ENCODE peak calls at places on chromosomes 5 and 9, in nine cellular contexts. B is skeletal muscle cell; T is activated CD4-positive, alpha-beta T cell treated with anti-CD3 and anti-CD28 coated beads, Interleukin-2, amount 50 U/mL, for 4 hours; N is Daoy; G is psoas muscle; J is SK-MEL-5; H is left ventricle myocardium superior; S is cerebellum; E is GM10248. O is an unnamed sample.

GRCh38 chr5:61630908-61631307 is 298.9 kb downstream of the ZSWIM6 start:
- DNase-seq in B (no peak), T (no peak), N (no peak), G (no peak), J (no peak), H (no peak), S (no peak), E (no peak), O (no peak)

GRCh38 chr5:15026011-15026481 is 154.5 kb upstream of the ANKH start:
- DNase-seq in B (no peak), T (no peak), N (peak; percentile 55), G (no peak), J (no peak), H (no peak), S (no peak), E (no peak), O (peak; percentile 45)

GRCh38 chr9:12801663-12802062 is 26.8 kb downstream of the LURAP1L start:
- DNase-seq in B (no peak), T (no peak), N (no peak), G (no peak), J (no peak), H (no peak), S (no peak), E (no peak), O (no peak)

GRCh38 chr5:2383678-2384025 is 367.8 kb downstream of the IRX2 start:
- DNase-seq in B (no peak), T (no peak), N (no peak), G (no peak), J (no peak), H (no peak), S (no peak), E (no peak), O (no peak)

GRCh38 chr5:127320032-127320945 is 29.7 kb downstream of the MEGF10 start:
- DNase-seq in B (no peak), T (no peak), N (peak; percentile 66), G (no peak), J (peak; percentile 92), H (no peak), S (no peak), E (no peak), O (peak; percentile 69)

GRCh38 chr5:114473541-114473940 is 111.7 kb downstream of the KCNN2 start:
- DNase-seq in B (no peak), T (no peak), N (no peak), G (no peak), J (no peak), H (no peak), S (no peak), E (no peak), O (no peak)

GRCh38 chr9:16442622-16443021 is 427.8 kb downstream of the BNC2 start:
- DNase-seq in B (peak; percentile 23), T (no peak), N (peak; percentile 44), G (peak; percentile 23), J (no peak), H (no peak), S (no peak), E (no peak), O (peak; percentile 51)

GRCh38 chr9:1253098-1253979 is 203.2 kb downstream of the DMRT2 start:
- DNase-seq in B (no peak), T (no peak), N (peak; percentile 37), G (no peak), J (no peak), H (no peak), S (no peak), E (no peak), O (no peak)

GRCh38 chr5:98905857-98906688 is 22.7 kb downstream of the CHD1 start:
- DNase-seq in B (no peak), T (no peak), N (peak; percentile 7), G (no peak), J (peak; percentile 71), H (no peak), S (peak; percentile 30), E (peak; percentile 19), O (peak; percentile 7)

GRCh38 chr5:18281947-18282557 is 647.8 kb downstream of the TAF11L14 start:
- DNase-seq in B (peak; percentile 25), T (no peak), N (peak; percentile 21), G (no peak), J (peak; percentile 81), H (no peak), S (peak; percentile 70), E (peak; percentile 13), O (peak; percentile 48)

GRCh38 chr5:179271301-179271650 is 74.0 kb downstream of the ADAMTS2 start:
- DNase-seq in B (no peak), T (no peak), N (no peak), G (no peak), J (no peak), H (no peak), S (no peak), E (no peak), O (no peak)

GRCh38 chr5:452856-453710 is 10.1 kb downstream of the EXOC3 start:
- DNase-seq in B (no peak), T (no peak), N (no peak), G (no peak), J (no peak), H (peak; percentile 19), S (no peak), E (no peak), O (no peak)

GRCh38 chr9:115524467-115525059 is 406.6 kb upstream of the TNC start:
- DNase-seq in B (no peak), T (no peak), N (peak; percentile 76), G (no peak), J (peak; percentile 81), H (no peak), S (peak; percentile 15), E (peak; percentile 19), O (peak; percentile 46)

GRCh38 chr5:62143268-62144229 is 162.5 kb upstream of the KIF2A start:
- DNase-seq in B (no peak), T (no peak), N (peak; percentile 13), G (no peak), J (peak; percentile 50), H (no peak), S (no peak), E (no peak), O (no peak)

GRCh38 chr5:38994329-38994927 is 79.8 kb downstream of the RICTOR start:
- DNase-seq in B (no peak), T (no peak), N (peak; percentile 53), G (no peak), J (peak; percentile 95), H (no peak), S (peak; percentile 34), E (peak; percentile 16), O (peak; percentile 71)

GRCh38 chr5:173793677-173794570 is 94.2 kb upstream of the CPEB4 start:
- DNase-seq in B (no peak), T (no peak), N (no peak), G (no peak), J (no peak), H (no peak), S (no peak), E (no peak), O (no peak)

GRCh38 chr5:44332360-44332971 is 56.8 kb downstream of the FGF10 start:
- DNase-seq in B (peak; percentile 3), T (no peak), N (no peak), G (no peak), J (peak; percentile 75), H (no peak), S (no peak), E (peak; percentile 13), O (peak; percentile 43)

GRCh38 chr9:81562221-81563019 is 126.9 kb downstream of the TLE1 start:
- DNase-seq in B (peak; percentile 69), T (no peak), N (peak; percentile 91), G (peak; percentile 44), J (peak; percentile 92), H (peak; percentile 48), S (no peak), E (no peak), O (peak; percentile 98)

GRCh38 chr9:134546231-134546731 is 95.3 kb upstream of the COL5A1 start:
- DNase-seq in B (no peak), T (no peak), N (no peak), G (no peak), J (no peak), H (peak; percentile 38), S (no peak), E (no peak), O (no peak)

GRCh38 chr5:87827561-87827960 is 414.8 kb upstream of the CCNH start:
- DNase-seq in B (peak; percentile 3), T (no peak), N (no peak), G (no peak), J (no peak), H (no peak), S (no peak), E (no peak), O (no peak)

GRCh38 chr9:104905931-104906330 is 22.0 kb downstream of the ABCA1 start:
- DNase-seq in B (no peak), T (no peak), N (no peak), G (no peak), J (no peak), H (no peak), S (no peak), E (no peak), O (no peak)

O was measured in RCC 7860.